ENCODE peak calls at places on chromosome 1, in eight cellular contexts. H is psoas muscle; C is uterus; I is lower lobe of right lung; Q is CD8-positive, alpha-beta T cell; D is type B pancreatic cell; J is brain microvascular endothelial cell; B is tibial artery. O is an unnamed sample.
A peak's percentile ranks its signal among the peaks of the same experiment; 100 is the strongest.

GRCh38 chr1:115179397-115179835 is 90.1 kb upstream of the TSPAN2 start:
- DNase-seq in I (no peak), Q (no peak), C (no peak), J (peak; percentile 98), D (no peak), B (no peak), H (peak; percentile 85), O (no peak)

GRCh38 chr1:12539705-12540579 is 78.1 kb downstream of the DHRS3 start:
- DNase-seq in B (peak; percentile 97), J (peak; percentile 99), C (peak; percentile 88), I (peak; percentile 77), H (peak; percentile 92), Q (no peak), D (peak; percentile 87), O (no peak)

GRCh38 chr1:219999821-220000220 is 46.5 kb downstream of the EPRS1 start:
- DNase-seq in I (no peak), D (no peak), H (no peak), Q (no peak), J (no peak), B (no peak), C (no peak), O (no peak)

GRCh38 chr1:109134423-109134822 is 20.5 kb downstream of the ELAPOR1 start:
- DNase-seq in D (no peak), C (no peak), J (no peak), Q (no peak), I (no peak), H (no peak), B (no peak), O (no peak)

GRCh38 chr1:147243228-147243685 is 773 bp downstream of the CHD1L start:
- DNase-seq in D (no peak), H (no peak), Q (no peak), B (no peak), J (no peak), C (peak; percentile 26), I (peak; percentile 60), O (no peak)

GRCh38 chr1:115670476-115671175 is 28.9 kb downstream of the VANGL1 start:
- DNase-seq in H (no peak), B (no peak), I (no peak), C (no peak), D (no peak), Q (no peak), J (no peak), O (no peak)

GRCh38 chr1:229880271-229881170 is 186.5 kb upstream of the GALNT2 start:
- DNase-seq in Q (no peak), B (no peak), J (no peak), H (no peak), C (no peak), I (no peak), D (peak; percentile 65), O (no peak)

GRCh38 chr1:115135681-115136080 is 46.4 kb upstream of the TSPAN2 start:
- DNase-seq in B (no peak), D (no peak), C (no peak), I (no peak), H (no peak), Q (no peak), J (peak; percentile 40), O (no peak)

GRCh38 chr1:197924516-197925123 is 7.4 kb downstream of the LHX9 start:
- DNase-seq in H (no peak), C (no peak), J (no peak), B (no peak), Q (no peak), I (no peak), D (no peak), O (no peak)

GRCh38 chr1:186967659-186968394 is 139.1 kb downstream of the PLA2G4A start:
- DNase-seq in B (no peak), C (no peak), I (no peak), J (no peak), Q (no peak), H (no peak), D (no peak), O (no peak)

GRCh38 chr1:92877081-92877711 is 45.4 kb downstream of the RPL5 start:
- DNase-seq in J (no peak), H (no peak), C (no peak), Q (no peak), B (no peak), I (no peak), D (no peak), O (no peak)

GRCh38 chr1:205451202-205451601 is 4.6 kb downstream of the BLACAT1 start:
- DNase-seq in C (no peak), Q (no peak), B (no peak), H (no peak), D (no peak), I (no peak), J (no peak), O (no peak)

GRCh38 chr1:104648269-104648691 is 898.6 kb downstream of the AMY1C start:
- DNase-seq in C (no peak), I (no peak), Q (no peak), H (no peak), D (no peak), B (no peak), J (peak; percentile 5), O (no peak)

GRCh38 chr1:154741747-154742495 is 128.2 kb downstream of the KCNN3 start:
- DNase-seq in J (no peak), I (no peak), B (no peak), C (peak; percentile 51), Q (no peak), D (no peak), H (no peak), O (no peak)

GRCh38 chr1:100461222-100461621 is 76.7 kb upstream of the GPR88 start:
- DNase-seq in J (no peak), Q (no peak), B (no peak), H (no peak), I (no peak), D (no peak), C (peak; percentile 28), O (no peak)

DNA sequence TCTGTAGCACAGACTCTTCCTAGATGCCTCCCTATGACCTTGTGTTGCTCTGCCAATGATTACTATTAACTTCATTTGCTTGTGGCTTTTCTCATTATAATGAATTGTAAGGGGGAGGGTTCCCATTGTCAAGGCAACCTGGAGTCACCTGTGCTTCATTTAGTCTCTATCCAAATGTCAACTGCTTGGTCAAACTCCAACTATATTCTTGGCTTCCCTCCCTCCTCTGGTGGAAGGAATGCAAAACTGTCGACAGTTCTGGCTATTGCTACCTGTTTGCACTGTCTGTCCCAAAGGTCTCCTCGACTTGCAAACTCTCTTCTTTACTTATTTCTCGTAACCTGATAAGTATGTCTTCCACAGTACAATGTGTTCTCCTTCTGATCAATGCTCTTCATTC is 100.3 kb downstream of the CACNA1E start:
- DNase-seq in D (no peak), H (no peak), I (no peak), Q (no peak), C (no peak), B (no peak), J (no peak), O (no peak)
- TF ChIP-seq CTCF in D (peak; percentile 45), H (peak; percentile 18), I (peak; percentile 29), Q (no peak), C (no peak), B (no peak), J (no peak), O (no peak)

GRCh38 chr1:58823481-58824010 is 39.7 kb upstream of the JUN start:
- DNase-seq in I (no peak), H (no peak), B (no peak), C (no peak), Q (no peak), D (no peak), J (peak; percentile 93), O (no peak)
- TF ChIP-seq CTCF in I (no peak), H (no peak), B (no peak), C (no peak), Q (no peak), D (no peak), J (no peak), O (no peak)

GRCh38 chr1:63143482-63143881 is 178.9 kb upstream of the FOXD3 start:
- DNase-seq in C (no peak), D (no peak), Q (no peak), I (no peak), H (no peak), J (no peak), B (no peak), O (no peak)
- TF ChIP-seq CTCF in C (no peak), D (no peak), Q (no peak), I (no peak), H (no peak), J (peak; percentile 40), B (no peak), O (no peak)

DNA sequence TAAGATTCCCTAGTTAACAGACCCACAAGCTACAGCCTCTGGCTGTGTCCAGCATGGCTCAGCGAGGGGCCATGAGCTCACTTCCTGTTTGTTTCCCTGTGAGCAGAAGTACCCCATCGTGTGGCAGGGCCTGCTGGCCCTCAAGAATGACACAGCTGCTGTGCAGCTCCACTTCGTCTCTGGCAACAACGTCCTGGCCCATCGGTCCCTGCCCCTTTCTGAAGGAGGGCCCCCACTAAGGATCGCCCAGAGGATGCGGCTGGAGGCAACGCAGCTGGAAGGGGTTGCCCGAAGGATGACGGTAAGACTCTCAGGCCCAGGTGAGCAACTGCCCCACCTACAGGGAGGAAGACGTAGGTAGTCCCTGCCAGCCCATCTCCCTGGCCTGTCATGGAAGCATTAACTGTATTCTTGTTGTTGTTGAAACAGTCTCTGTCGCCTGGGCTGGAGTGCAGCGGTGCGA is 38.2 kb downstream of the ZBTB17 start:
- DNase-seq in D (peak; percentile 48), J (no peak), I (no peak), B (no peak), H (no peak), Q (no peak), C (no peak), O (no peak)
- TF ChIP-seq CTCF in D (no peak), J (peak; percentile 64), I (no peak), B (no peak), H (no peak), Q (no peak), C (no peak), O (no peak)

DNA sequence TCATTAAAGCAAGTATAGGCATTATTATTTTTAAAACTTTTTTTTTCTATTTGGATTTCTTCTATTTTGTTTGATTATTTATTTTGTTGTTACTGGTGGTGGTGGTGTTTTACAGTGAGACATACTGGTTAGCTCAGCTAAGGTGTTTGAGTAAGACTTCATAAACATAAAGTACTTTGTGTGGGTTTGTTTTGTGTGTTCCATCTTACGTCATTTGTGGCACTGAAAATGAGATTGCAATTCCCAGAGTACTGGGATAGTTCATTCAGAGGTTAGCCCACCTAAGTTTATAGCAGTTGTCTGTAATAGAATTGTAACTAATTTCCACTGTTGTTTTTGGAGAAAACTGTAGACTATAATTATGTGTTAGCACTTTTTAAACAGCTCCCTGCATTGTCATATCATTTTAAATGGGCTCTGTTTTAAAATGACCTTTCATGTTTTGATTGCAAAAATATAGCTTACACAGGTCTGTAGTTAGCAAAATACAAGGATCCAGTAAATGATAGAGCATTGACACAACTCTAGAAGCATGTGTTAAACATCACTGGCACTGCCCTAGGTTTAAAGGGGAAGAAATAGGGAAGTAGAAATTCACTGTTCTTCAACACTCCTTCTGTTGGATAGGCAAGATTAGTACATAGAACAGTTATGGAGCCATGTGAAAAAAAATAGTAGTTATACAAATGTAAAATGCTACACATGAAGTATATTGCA is 171.7 kb downstream of the NFIA start:
- DNase-seq in H (no peak), J (no peak), Q (no peak), I (no peak), D (no peak), C (no peak), B (no peak), O (no peak)
- TF ChIP-seq CTCF in H (no peak), J (no peak), Q (no peak), I (no peak), D (no peak), C (no peak), B (no peak), O (no peak)

GRCh38 chr1:157540160-157540748 is 12.1 kb downstream of the FCRL5 start:
- DNase-seq in J (no peak), B (no peak), D (no peak), C (no peak), H (no peak), Q (no peak), I (no peak), O (no peak)
- TF ChIP-seq CTCF in J (no peak), B (no peak), D (no peak), C (no peak), H (no peak), Q (no peak), I (no peak), O (no peak)

O was measured in activated B cell treated with CpG ODN at 0.5 μM for 24 hours.